ENCODE peak calls at places on chromosome X, in nine cellular contexts. B is pulmonary artery endothelial cell; Y is heart right ventricle; L is NCI-H2171 treated with DMSO at 0.1 percent for 48 hours; Q is activated T-cell treated with anti-CD3 and anti-CD28 coated beads, Interleukin-2, amount 50 U/mL, for 4 hours; P is retina; D is midbrain; U is breast epithelium; I is CD8-positive, alpha-beta memory T cell. R is an unnamed sample.

GRCh38 chrX:120794525-120794975 is 81.1 kb downstream of the CT47B1 start:
- DNase-seq in B (peak), Y (peak), L (no peak), Q (no peak), P (no peak), D (no peak), U (no peak), I (no peak), R (no peak)

GRCh38 chrX:111168314-111168713 is 72.3 kb downstream of the PAK3 start:
- DNase-seq in B (no peak), Y (no peak), L (peak), Q (no peak), P (no peak), D (peak), U (no peak), I (no peak), R (no peak)

GRCh38 chrX:103356023-103356798 is at the start of gene TCEAL9:
- DNase-seq in B (peak), Y (peak), L (peak), Q (no peak), P (peak), D (peak), U (peak), I (no peak), R (no peak)

GRCh38 chrX:427812-428725 is 41.4 kb upstream of the PPP2R3B start:
- DNase-seq in B (no peak), Y (no peak), L (no peak), Q (no peak), P (peak), D (no peak), U (no peak), I (no peak), R (no peak)

GRCh38 chrX:26915064-26915463 is 548.1 kb downstream of the PPP4R3C start:
- DNase-seq in B (peak), Y (no peak), L (no peak), Q (no peak), P (no peak), D (no peak), U (no peak), I (no peak), R (no peak)

GRCh38 chrX:8364369-8365141 is 100.1 kb upstream of the VCX3B start:
- DNase-seq in B (no peak), Y (no peak), L (peak), Q (no peak), P (peak), D (peak), U (no peak), I (no peak), R (no peak)

GRCh38 chrX:14670819-14671218 is 141.5 kb downstream of the GLRA2 start:
- DNase-seq in B (no peak), Y (no peak), L (no peak), Q (no peak), P (no peak), D (no peak), U (no peak), I (no peak), R (no peak)

GRCh38 chrX:134911348-134911747 is 79.4 kb upstream of the SMIM10 start:
- DNase-seq in B (no peak), Y (no peak), L (no peak), Q (no peak), P (no peak), D (no peak), U (no peak), I (no peak), R (no peak)

GRCh38 chrX:48798318-48798717 is 3.5 kb upstream of the HDAC6 start:
- DNase-seq in B (no peak), Y (no peak), L (no peak), Q (no peak), P (no peak), D (no peak), U (no peak), I (no peak), R (no peak)

GRCh38 chrX:15675490-15675921 is 10.9 kb upstream of the CLTRN start:
- DNase-seq in B (no peak), Y (peak), L (peak), Q (peak), P (peak), D (peak), U (peak), I (peak), R (peak)

GRCh38 chrX:45771560-45772340 is 571.1 kb upstream of the DIPK2B start:
- DNase-seq in B (no peak), Y (peak), L (no peak), Q (peak), P (no peak), D (no peak), U (no peak), I (peak), R (no peak)

GRCh38 chrX:15233416-15234015 is 36.4 kb downstream of the ASB9 start:
- DNase-seq in B (no peak), Y (no peak), L (no peak), Q (no peak), P (no peak), D (no peak), U (no peak), I (no peak), R (no peak)

GRCh38 chrX:49184294-49185061 is 1.7 kb downstream of the PRICKLE3 start:
- DNase-seq in B (no peak), Y (peak), L (peak), Q (no peak), P (peak), D (no peak), U (peak), I (peak), R (peak)

GRCh38 chrX:21883258-21883657 is 27.5 kb downstream of the YY2 start:
- DNase-seq in B (no peak), Y (peak), L (peak), Q (no peak), P (no peak), D (no peak), U (no peak), I (no peak), R (no peak)

GRCh38 chrX:146409528-146409927 is 400.0 kb upstream of the CXorf51B start:
- DNase-seq in B (no peak), Y (no peak), L (no peak), Q (no peak), P (no peak), D (no peak), U (no peak), I (no peak), R (no peak)

GRCh38 chrX:14630724-14631123 is 101.4 kb downstream of the GLRA2 start:
- DNase-seq in B (no peak), Y (no peak), L (no peak), Q (no peak), P (no peak), D (no peak), U (no peak), I (no peak), R (no peak)

GRCh38 chrX:10190367-10190766 is 33.6 kb downstream of the CLCN4 start:
- DNase-seq in B (no peak), Y (peak), L (peak), Q (no peak), P (peak), D (peak), U (no peak), I (no peak), R (no peak)

GRCh38 chrX:1719270-1719669 is 104.4 kb downstream of the ASMT start:
- DNase-seq in B (no peak), Y (no peak), L (no peak), Q (no peak), P (no peak), D (no peak), U (no peak), I (no peak), R (no peak)

GRCh38 chrX:56233682-56234081 is 1.5 kb downstream of the KLF8 start:
- DNase-seq in B (peak), Y (peak), L (no peak), Q (no peak), P (peak), D (no peak), U (peak), I (no peak), R (no peak)

GRCh38 chrX:39261446-39262147 is 460.3 kb downstream of the MID1IP1 start:
- DNase-seq in B (peak), Y (peak), L (peak), Q (no peak), P (peak), D (peak), U (no peak), I (no peak), R (no peak)

GRCh38 chrX:41808042-41808441 is 84.1 kb downstream of the GPR82 start:
- DNase-seq in B (no peak), Y (no peak), L (no peak), Q (no peak), P (no peak), D (no peak), U (no peak), I (no peak), R (no peak)

GRCh38 chrX:150489359-150490015 is 78.9 kb upstream of the MTM1 start:
- DNase-seq in B (no peak), Y (no peak), L (no peak), Q (no peak), P (no peak), D (no peak), U (no peak), I (no peak), R (no peak)

GRCh38 chrX:69268637-69269036 is 103.4 kb upstream of the PJA1 start:
- DNase-seq in B (no peak), Y (no peak), L (no peak), Q (no peak), P (no peak), D (no peak), U (no peak), I (no peak), R (no peak)

GRCh38 chrX:125131146-125131545 is 188.5 kb upstream of the TEX13C start:
- DNase-seq in B (no peak), Y (no peak), L (no peak), Q (no peak), P (no peak), D (no peak), U (no peak), I (no peak), R (no peak)

GRCh38 chrX:24647257-24648058 is at the start of gene PCYT1B:
- DNase-seq in B (peak), Y (peak), L (peak), Q (peak), P (peak), D (peak), U (peak), I (peak), R (peak)

GRCh38 chrX:25558137-25558536 is 542.4 kb upstream of the ARX start:
- DNase-seq in B (no peak), Y (no peak), L (no peak), Q (no peak), P (no peak), D (no peak), U (no peak), I (no peak), R (no peak)

GRCh38 chrX:110588164-110588563 is 207.5 kb downstream of the CHRDL1 start:
- DNase-seq in B (no peak), Y (no peak), L (no peak), Q (no peak), P (no peak), D (no peak), U (no peak), I (no peak), R (no peak)

GRCh38 chrX:45807572-45808425 is 607.1 kb upstream of the DIPK2B start:
- DNase-seq in B (no peak), Y (no peak), L (no peak), Q (no peak), P (peak), D (no peak), U (no peak), I (no peak), R (no peak)

GRCh38 chrX:46465203-46465602 is 80.0 kb downstream of the ZNF674 start:
- DNase-seq in B (no peak), Y (no peak), L (no peak), Q (no peak), P (no peak), D (no peak), U (no peak), I (no peak), R (no peak)

GRCh38 chrX:15344106-15344505 is 8.8 kb upstream of the PIGA start:
- DNase-seq in B (no peak), Y (no peak), L (no peak), Q (no peak), P (no peak), D (no peak), U (no peak), I (no peak), R (no peak)

GRCh38 chrX:8404958-8405357 is 59.7 kb upstream of the VCX3B start:
- DNase-seq in B (no peak), Y (no peak), L (no peak), Q (no peak), P (no peak), D (no peak), U (no peak), I (no peak), R (no peak)

GRCh38 chrX:108070891-108071290 is 20.5 kb downstream of the PSMD10 start:
- DNase-seq in B (no peak), Y (no peak), L (no peak), Q (no peak), P (no peak), D (no peak), U (no peak), I (no peak), R (no peak)

GRCh38 chrX:51332188-51332942 is at the start of gene NUDT10:
- DNase-seq in B (no peak), Y (peak), L (peak), Q (peak), P (peak), D (peak), U (no peak), I (no peak), R (no peak)

GRCh38 chrX:1899841-1900240 is 285.0 kb downstream of the ASMT start:
- DNase-seq in B (no peak), Y (no peak), L (no peak), Q (no peak), P (no peak), D (no peak), U (no peak), I (no peak), R (no peak)